ENCODE peak calls at places on chromosomes 2 and 18, in five cellular contexts. One of them, this sample, is unnamed.

GRCh38 chr2:3223080-3223923 is 154.3 kb downstream of the EIPR1 start:
- DNase-seq in body of pancreas: no peak
- DNase-seq in prostate gland: no peak
- DNase-seq in left ventricle myocardium inferior: no peak
- DNase-seq in esophagus muscularis mucosa: no peak
- DNase-seq in this sample: no peak

GRCh38 chr2:188345020-188345419 is 53.3 kb downstream of the GULP1 start:
- DNase-seq in body of pancreas: no peak
- DNase-seq in prostate gland: no peak
- DNase-seq in left ventricle myocardium inferior: no peak
- DNase-seq in esophagus muscularis mucosa: no peak
- DNase-seq in this sample: no peak

GRCh38 chr18:7902399-7902839 is 335.3 kb downstream of the PTPRM start:
- DNase-seq in body of pancreas: peak; percentile 50
- DNase-seq in prostate gland: no peak
- DNase-seq in left ventricle myocardium inferior: no peak
- DNase-seq in esophagus muscularis mucosa: no peak
- DNase-seq in this sample: no peak

GRCh38 chr2:175010848-175011254 is 5.7 kb upstream of the CHN1 start:
- DNase-seq in body of pancreas: no peak
- DNase-seq in prostate gland: no peak
- DNase-seq in left ventricle myocardium inferior: no peak
- DNase-seq in esophagus muscularis mucosa: no peak
- DNase-seq in this sample: no peak

GRCh38 chr2:60634443-60634842 is 81.0 kb upstream of the BCL11A start:
- DNase-seq in body of pancreas: no peak
- DNase-seq in prostate gland: no peak
- DNase-seq in left ventricle myocardium inferior: no peak
- DNase-seq in esophagus muscularis mucosa: no peak
- DNase-seq in this sample: no peak

GRCh38 chr2:120746179-120746549 is 10.5 kb downstream of the GLI2 start:
- DNase-seq in body of pancreas: no peak
- DNase-seq in prostate gland: no peak
- DNase-seq in left ventricle myocardium inferior: no peak
- DNase-seq in esophagus muscularis mucosa: no peak
- DNase-seq in this sample: no peak

GRCh38 chr2:233000886-233001750 is 11.9 kb downstream of the NGEF start:
- DNase-seq in body of pancreas: no peak
- DNase-seq in prostate gland: no peak
- DNase-seq in left ventricle myocardium inferior: no peak
- DNase-seq in esophagus muscularis mucosa: no peak
- DNase-seq in this sample: no peak

GRCh38 chr2:234425923-234426603 is 70.8 kb downstream of the ARL4C start:
- DNase-seq in body of pancreas: no peak
- DNase-seq in prostate gland: no peak
- DNase-seq in left ventricle myocardium inferior: no peak
- DNase-seq in esophagus muscularis mucosa: no peak
- DNase-seq in this sample: no peak

GRCh38 chr2:178109813-178110212 is 2.4 kb upstream of the RBM45 start:
- DNase-seq in body of pancreas: no peak
- DNase-seq in prostate gland: no peak
- DNase-seq in left ventricle myocardium inferior: no peak
- DNase-seq in esophagus muscularis mucosa: no peak
- DNase-seq in this sample: no peak

GRCh38 chr2:180728928-180729559 is 251.4 kb upstream of the UBE2E3 start:
- DNase-seq in body of pancreas: no peak
- DNase-seq in prostate gland: no peak
- DNase-seq in left ventricle myocardium inferior: no peak
- DNase-seq in esophagus muscularis mucosa: no peak
- DNase-seq in this sample: no peak

GRCh38 chr2:53859354-53860159 is at the start of gene GPR75:
- DNase-seq in body of pancreas: peak; percentile 54
- DNase-seq in prostate gland: peak; percentile 29
- DNase-seq in left ventricle myocardium inferior: peak; percentile 29
- DNase-seq in esophagus muscularis mucosa: no peak
- DNase-seq in this sample: no peak

GRCh38 chr2:121007490-121007853 is 271.8 kb downstream of the GLI2 start:
- DNase-seq in body of pancreas: no peak
- DNase-seq in prostate gland: no peak
- DNase-seq in left ventricle myocardium inferior: no peak
- DNase-seq in esophagus muscularis mucosa: no peak
- DNase-seq in this sample: no peak

GRCh38 chr2:172865422-172865821 is 129.8 kb downstream of the RAPGEF4 start:
- DNase-seq in body of pancreas: no peak
- DNase-seq in prostate gland: no peak
- DNase-seq in left ventricle myocardium inferior: no peak
- DNase-seq in esophagus muscularis mucosa: peak; percentile 62
- DNase-seq in this sample: no peak

GRCh38 chr2:62774555-62775366 is 69.2 kb downstream of the EHBP1 start:
- DNase-seq in body of pancreas: peak; percentile 30
- DNase-seq in prostate gland: peak; percentile 29
- DNase-seq in left ventricle myocardium inferior: no peak
- DNase-seq in esophagus muscularis mucosa: no peak
- DNase-seq in this sample: peak; percentile 48

GRCh38 chr2:162430323-162430722 is 86.4 kb downstream of the GCA start:
- DNase-seq in body of pancreas: peak; percentile 16
- DNase-seq in prostate gland: no peak
- DNase-seq in left ventricle myocardium inferior: no peak
- DNase-seq in esophagus muscularis mucosa: no peak
- DNase-seq in this sample: no peak

GRCh38 chr2:128642316-128642715 is 323.6 kb upstream of the HS6ST1 start:
- DNase-seq in body of pancreas: no peak
- DNase-seq in prostate gland: no peak
- DNase-seq in left ventricle myocardium inferior: no peak
- DNase-seq in esophagus muscularis mucosa: no peak
- DNase-seq in this sample: no peak

GRCh38 chr18:34913837-34914755 is 127.1 kb upstream of the MAPRE2 start:
- DNase-seq in body of pancreas: no peak
- DNase-seq in prostate gland: no peak
- DNase-seq in left ventricle myocardium inferior: no peak
- DNase-seq in esophagus muscularis mucosa: no peak
- DNase-seq in this sample: no peak

GRCh38 chr18:12608292-12608691 is 49.6 kb downstream of the SPIRE1 start:
- DNase-seq in body of pancreas: no peak
- DNase-seq in prostate gland: no peak
- DNase-seq in left ventricle myocardium inferior: no peak
- DNase-seq in esophagus muscularis mucosa: no peak
- DNase-seq in this sample: no peak

GRCh38 chr2:176492583-176492982 is 223.3 kb downstream of the MTX2 start:
- DNase-seq in body of pancreas: no peak
- DNase-seq in prostate gland: no peak
- DNase-seq in left ventricle myocardium inferior: no peak
- DNase-seq in esophagus muscularis mucosa: no peak
- DNase-seq in this sample: no peak

GRCh38 chr2:37318401-37318800 is 6.2 kb downstream of the PRKD3 start:
- DNase-seq in body of pancreas: no peak
- DNase-seq in prostate gland: no peak
- DNase-seq in left ventricle myocardium inferior: no peak
- DNase-seq in esophagus muscularis mucosa: no peak
- DNase-seq in this sample: no peak

GRCh38 chr18:73895701-73896100 is 251.9 kb downstream of the FBXO15 start:
- DNase-seq in body of pancreas: no peak
- DNase-seq in prostate gland: no peak
- DNase-seq in left ventricle myocardium inferior: no peak
- DNase-seq in esophagus muscularis mucosa: peak; percentile 29
- DNase-seq in this sample: no peak

GRCh38 chr18:24398515-24398914 is 891 bp upstream of the OSBPL1A start:
- DNase-seq in body of pancreas: no peak
- DNase-seq in prostate gland: no peak
- DNase-seq in left ventricle myocardium inferior: no peak
- DNase-seq in esophagus muscularis mucosa: no peak
- DNase-seq in this sample: no peak

GRCh38 chr18:48199399-48199798 is 209.8 kb downstream of the ZBTB7C start:
- DNase-seq in body of pancreas: no peak
- DNase-seq in prostate gland: no peak
- DNase-seq in left ventricle myocardium inferior: no peak
- DNase-seq in esophagus muscularis mucosa: no peak
- DNase-seq in this sample: no peak

GRCh38 chr2:227152093-227152766 is 11.8 kb downstream of the COL4A4 start:
- DNase-seq in body of pancreas: no peak
- DNase-seq in prostate gland: no peak
- DNase-seq in left ventricle myocardium inferior: no peak
- DNase-seq in esophagus muscularis mucosa: no peak
- DNase-seq in this sample: no peak

GRCh38 chr2:227153766-227154486 is 10.1 kb downstream of the COL4A4 start:
- DNase-seq in body of pancreas: no peak
- DNase-seq in prostate gland: no peak
- DNase-seq in left ventricle myocardium inferior: peak; percentile 68
- DNase-seq in esophagus muscularis mucosa: peak; percentile 80
- DNase-seq in this sample: no peak

GRCh38 chr2:227154976-227155375 is 9.0 kb downstream of the COL4A4 start:
- DNase-seq in body of pancreas: no peak
- DNase-seq in prostate gland: no peak
- DNase-seq in left ventricle myocardium inferior: peak; percentile 78
- DNase-seq in esophagus muscularis mucosa: peak; percentile 90
- DNase-seq in this sample: no peak

GRCh38 chr2:227153307-227153706 is 10.7 kb downstream of the COL4A4 start:
- DNase-seq in body of pancreas: no peak
- DNase-seq in prostate gland: no peak
- DNase-seq in left ventricle myocardium inferior: no peak
- DNase-seq in esophagus muscularis mucosa: peak; percentile 29
- DNase-seq in this sample: no peak

DNA sequence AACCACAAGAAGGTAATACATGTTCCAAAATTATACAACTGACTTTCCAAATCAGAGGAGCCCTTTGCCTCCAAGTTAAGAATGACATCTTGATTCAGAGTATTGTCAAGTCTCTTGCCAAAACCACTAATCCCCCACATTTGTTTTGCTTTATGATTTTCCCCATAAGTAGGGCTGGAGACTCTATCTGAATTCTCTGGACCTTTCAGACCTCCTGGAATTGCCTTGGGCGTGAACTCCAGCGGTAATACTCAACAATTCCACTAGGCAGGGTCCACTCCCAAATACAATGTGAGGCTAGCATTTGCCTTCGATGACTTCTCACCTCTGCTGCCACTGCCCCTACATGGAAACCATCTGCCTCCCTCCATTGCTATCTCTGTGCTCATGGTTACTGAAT is 8.6 kb downstream of the COL4A4 start:
- DNase-seq in body of pancreas: no peak
- DNase-seq in prostate gland: no peak
- DNase-seq in left ventricle myocardium inferior: no peak
- DNase-seq in esophagus muscularis mucosa: no peak
- DNase-seq in this sample: no peak
- TF ChIP-seq CTCF in body of pancreas: no peak
- TF ChIP-seq CTCF in prostate gland: no peak
- TF ChIP-seq CTCF in left ventricle myocardium inferior: peak; percentile 32
- TF ChIP-seq CTCF in esophagus muscularis mucosa: no peak
- TF ChIP-seq CTCF in this sample: no peak

GRCh38 chr2:5286370-5286769 is 405.8 kb upstream of the SOX11 start:
- DNase-seq in body of pancreas: no peak
- DNase-seq in prostate gland: no peak
- DNase-seq in left ventricle myocardium inferior: no peak
- DNase-seq in esophagus muscularis mucosa: no peak
- DNase-seq in this sample: no peak

GRCh38 chr2:5285891-5286290 is 406.3 kb upstream of the SOX11 start:
- DNase-seq in body of pancreas: no peak
- DNase-seq in prostate gland: no peak
- DNase-seq in left ventricle myocardium inferior: no peak
- DNase-seq in esophagus muscularis mucosa: no peak
- DNase-seq in this sample: no peak

GRCh38 chr2:5287558-5288334 is 404.4 kb upstream of the SOX11 start:
- DNase-seq in body of pancreas: no peak
- DNase-seq in prostate gland: no peak
- DNase-seq in left ventricle myocardium inferior: no peak
- DNase-seq in esophagus muscularis mucosa: no peak
- DNase-seq in this sample: no peak

DNA sequence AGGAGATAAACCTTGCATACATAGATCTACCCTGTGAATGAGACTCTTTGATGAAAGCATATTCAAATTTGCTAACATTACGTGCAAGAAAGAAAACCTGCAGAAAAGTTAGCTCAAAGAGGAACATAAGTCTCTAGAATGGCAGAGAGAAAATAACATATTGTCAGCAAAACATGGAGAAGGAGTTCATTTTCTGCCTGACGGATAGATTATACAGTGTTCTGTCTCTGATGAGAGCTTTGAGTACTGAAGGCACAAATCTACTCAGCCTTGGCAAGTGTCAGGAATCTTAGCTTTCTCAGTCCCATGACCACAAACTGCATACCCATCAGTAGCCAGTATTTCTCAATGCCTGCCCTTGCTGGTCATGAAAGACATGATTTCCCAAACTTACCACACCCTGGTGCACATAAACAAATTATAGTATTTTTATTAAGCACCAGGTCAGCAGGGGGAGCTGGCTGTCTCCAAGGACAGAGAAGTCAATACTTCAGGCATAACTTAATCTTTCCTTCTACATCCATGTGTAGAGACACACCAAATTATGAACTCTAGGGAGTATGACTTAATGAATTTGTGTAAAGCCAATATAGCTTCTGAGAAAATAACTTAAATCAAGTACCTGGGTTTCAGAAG is 401.2 kb upstream of the SOX11 start:
- DNase-seq in body of pancreas: no peak
- DNase-seq in prostate gland: no peak
- DNase-seq in left ventricle myocardium inferior: no peak
- DNase-seq in esophagus muscularis mucosa: no peak
- DNase-seq in this sample: no peak
- TF ChIP-seq CTCF in body of pancreas: no peak
- TF ChIP-seq CTCF in prostate gland: no peak
- TF ChIP-seq CTCF in left ventricle myocardium inferior: no peak
- TF ChIP-seq CTCF in esophagus muscularis mucosa: no peak
- TF ChIP-seq CTCF in this sample: no peak

DNA sequence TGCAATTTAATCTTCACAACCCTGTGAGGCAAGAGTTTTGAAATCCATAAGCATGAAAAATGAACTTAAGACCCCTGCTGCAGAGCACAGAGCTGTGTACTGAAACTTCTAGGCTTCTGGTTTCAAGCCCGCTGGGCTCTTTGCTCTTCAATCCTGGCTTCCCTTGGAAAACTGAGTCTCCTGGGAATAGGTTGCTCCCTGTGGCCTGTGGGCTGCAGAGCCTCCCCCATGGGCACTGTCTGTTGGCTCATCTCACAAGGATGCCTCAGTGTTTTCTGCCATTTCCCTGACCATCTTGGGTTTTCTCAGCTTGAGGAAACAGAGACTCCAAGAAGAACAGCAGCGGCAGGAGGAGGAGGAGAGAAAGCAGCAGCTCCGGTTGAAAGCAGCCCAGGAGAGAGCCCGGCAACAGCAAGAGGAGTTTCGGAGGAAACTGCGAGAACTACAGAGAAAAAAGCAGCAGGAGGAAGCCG is 44.5 kb downstream of the SUMO1 start:
- DNase-seq in body of pancreas: no peak
- DNase-seq in prostate gland: no peak
- DNase-seq in left ventricle myocardium inferior: no peak
- DNase-seq in esophagus muscularis mucosa: peak; percentile 60
- DNase-seq in this sample: no peak
- TF ChIP-seq CTCF in body of pancreas: no peak
- TF ChIP-seq CTCF in prostate gland: no peak
- TF ChIP-seq CTCF in left ventricle myocardium inferior: no peak
- TF ChIP-seq CTCF in esophagus muscularis mucosa: no peak
- TF ChIP-seq CTCF in this sample: no peak

GRCh38 chr2:46769809-46770208 is 145.8 kb downstream of the MCFD2 start:
- DNase-seq in body of pancreas: no peak
- DNase-seq in prostate gland: no peak
- DNase-seq in left ventricle myocardium inferior: no peak
- DNase-seq in esophagus muscularis mucosa: no peak
- DNase-seq in this sample: no peak
- TF ChIP-seq CTCF in body of pancreas: peak; percentile 32
- TF ChIP-seq CTCF in prostate gland: no peak
- TF ChIP-seq CTCF in left ventricle myocardium inferior: no peak
- TF ChIP-seq CTCF in esophagus muscularis mucosa: no peak
- TF ChIP-seq CTCF in this sample: peak; percentile 23